ENCODE peak calls at places on chromosomes 13 and 19, in nine cellular contexts. A is CD4-positive, alpha-beta T cell; Z is stomach; F is transverse colon; X is lower leg skin; S is WTC11; L is heart left ventricle; J is AG09319; K is suprapubic skin. N is an unnamed sample.

GRCh38 chr19:18478545-18479311 is 40.8 kb upstream of the ISYNA1 start:
- DNase-seq in A (peak), Z (peak), F (peak), X (peak), S (no peak), L (peak), J (peak), K (peak), N (peak)

GRCh38 chr13:60572855-60573254 is 175.8 kb downstream of the TDRD3 start:
- DNase-seq in A (no peak), Z (no peak), F (no peak), X (no peak), S (no peak), L (no peak), J (no peak), K (no peak), N (no peak)

GRCh38 chr13:51557875-51558604 is 26.2 kb upstream of the WDFY2 start:
- DNase-seq in A (no peak), Z (no peak), F (no peak), X (peak), S (no peak), L (no peak), J (peak), K (no peak), N (peak)

GRCh38 chr13:30832845-30833332 is 73.2 kb upstream of the MEDAG start:
- DNase-seq in A (peak), Z (peak), F (peak), X (peak), S (peak), L (peak), J (no peak), K (no peak), N (no peak)

GRCh38 chr13:50386527-50387123 is 371.4 kb downstream of the KCNRG start:
- DNase-seq in A (no peak), Z (no peak), F (no peak), X (no peak), S (peak), L (no peak), J (no peak), K (no peak), N (no peak)

GRCh38 chr19:38831142-38831605 is 420 bp downstream of the ECH1 start:
- DNase-seq in A (peak), Z (peak), F (peak), X (no peak), S (peak), L (peak), J (peak), K (peak), N (peak)

GRCh38 chr13:51797664-51798488 is 6.1 kb downstream of the DHRS12 start:
- DNase-seq in A (peak), Z (peak), F (peak), X (no peak), S (peak), L (no peak), J (no peak), K (no peak), N (no peak)

GRCh38 chr19:5386841-5387240 is 46.2 kb upstream of the PTPRS start:
- DNase-seq in A (no peak), Z (no peak), F (no peak), X (no peak), S (no peak), L (no peak), J (no peak), K (no peak), N (no peak)

GRCh38 chr19:18470153-18470552 is 32.2 kb upstream of the ISYNA1 start:
- DNase-seq in A (peak), Z (no peak), F (no peak), X (no peak), S (peak), L (no peak), J (no peak), K (no peak), N (no peak)

GRCh38 chr13:62779146-62779545 is 1363.5 kb upstream of the PCDH20 start:
- DNase-seq in A (no peak), Z (no peak), F (no peak), X (no peak), S (peak), L (no peak), J (no peak), K (no peak), N (no peak)

GRCh38 chr13:100541882-100542545 is 46.6 kb downstream of the GGACT start:
- DNase-seq in A (no peak), Z (no peak), F (no peak), X (no peak), S (no peak), L (no peak), J (no peak), K (no peak), N (no peak)

GRCh38 chr13:71067164-71067815 is 799.7 kb downstream of the DACH1 start:
- DNase-seq in A (no peak), Z (no peak), F (no peak), X (no peak), S (no peak), L (no peak), J (no peak), K (no peak), N (no peak)

GRCh38 chr13:33069365-33069764 is 53.1 kb downstream of the KL start:
- DNase-seq in A (no peak), Z (no peak), F (no peak), X (no peak), S (no peak), L (no peak), J (no peak), K (no peak), N (no peak)

GRCh38 chr13:106851251-106851650 is 283.3 kb upstream of the ARGLU1 start:
- DNase-seq in A (no peak), Z (no peak), F (no peak), X (no peak), S (no peak), L (no peak), J (no peak), K (no peak), N (no peak)

GRCh38 chr19:8361921-8362793 is 1.8 kb upstream of the ANGPTL4 start:
- DNase-seq in A (no peak), Z (peak), F (peak), X (peak), S (no peak), L (peak), J (peak), K (peak), N (peak)

GRCh38 chr19:33248954-33249613 is 23.4 kb upstream of the SLC7A10 start:
- DNase-seq in A (no peak), Z (peak), F (no peak), X (no peak), S (no peak), L (peak), J (no peak), K (no peak), N (no peak)

GRCh38 chr13:27338816-27339215 is 68.2 kb downstream of the RASL11A start:
- DNase-seq in A (no peak), Z (no peak), F (no peak), X (no peak), S (peak), L (no peak), J (no peak), K (no peak), N (no peak)

GRCh38 chr13:27336005-27336673 is 65.5 kb downstream of the RASL11A start:
- DNase-seq in A (no peak), Z (no peak), F (no peak), X (no peak), S (no peak), L (no peak), J (no peak), K (no peak), N (no peak)

GRCh38 chr13:27341616-27342015 is 71.0 kb downstream of the RASL11A start:
- DNase-seq in A (no peak), Z (no peak), F (no peak), X (no peak), S (no peak), L (no peak), J (no peak), K (no peak), N (no peak)

GRCh38 chr13:27338207-27338606 is 67.6 kb downstream of the RASL11A start:
- DNase-seq in A (no peak), Z (no peak), F (no peak), X (no peak), S (no peak), L (no peak), J (no peak), K (no peak), N (no peak)

GRCh38 chr13:27339299-27339698 is 68.7 kb downstream of the RASL11A start:
- DNase-seq in A (peak), Z (peak), F (peak), X (no peak), S (peak), L (no peak), J (no peak), K (no peak), N (no peak)
- TF ChIP-seq CTCF in A (peak), Z (no peak), F (no peak), X (no peak), S (peak), L (peak), J (peak), K (no peak), N (peak)

DNA sequence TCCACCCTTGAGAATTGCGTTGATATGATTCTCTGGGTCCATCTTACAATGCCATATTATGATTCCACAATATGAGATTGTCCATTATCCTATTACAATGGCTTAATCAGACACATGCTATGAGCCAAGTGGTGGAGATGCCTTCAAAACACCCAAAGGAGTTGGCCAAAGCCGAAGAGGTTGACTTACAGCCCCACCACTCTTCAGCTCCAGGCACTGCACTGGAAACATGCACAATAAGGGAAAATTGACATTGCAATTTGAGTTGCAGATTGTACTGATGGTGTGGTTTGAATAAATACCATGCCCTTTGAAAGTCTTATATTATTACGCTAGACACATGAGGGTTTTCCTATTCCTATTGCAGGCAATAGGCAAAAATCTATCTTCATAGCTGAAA is 75.4 kb upstream of the TNFSF11 start:
- DNase-seq in A (no peak), Z (no peak), F (no peak), X (no peak), S (no peak), L (no peak), J (no peak), K (no peak), N (no peak)
- TF ChIP-seq CTCF in A (no peak), Z (no peak), F (no peak), X (no peak), S (no peak), L (no peak), J (no peak), K (no peak), N (no peak)

GRCh38 chr19:49497047-49497789 is 984 bp downstream of the RPS11 start:
- DNase-seq in A (peak), Z (peak), F (peak), X (peak), S (peak), L (no peak), J (no peak), K (peak), N (no peak)

GRCh38 chr19:49498475-49498874 is 2.2 kb downstream of the RPS11 start:
- DNase-seq in A (no peak), Z (no peak), F (no peak), X (no peak), S (no peak), L (no peak), J (no peak), K (no peak), N (no peak)

GRCh38 chr19:49497790-49498106 is 1.5 kb downstream of the RPS11 start:
- DNase-seq in A (no peak), Z (no peak), F (no peak), X (no peak), S (no peak), L (no peak), J (no peak), K (no peak), N (no peak)

GRCh38 chr19:49499030-49499670 is 2.9 kb downstream of the RPS11 start:
- DNase-seq in A (no peak), Z (no peak), F (no peak), X (no peak), S (no peak), L (no peak), J (no peak), K (no peak), N (no peak)

GRCh38 chr19:49496574-49497008 is 357 bp downstream of the RPS11 start:
- DNase-seq in A (no peak), Z (no peak), F (no peak), X (no peak), S (no peak), L (no peak), J (no peak), K (no peak), N (no peak)
- TF ChIP-seq CTCF in A (no peak), Z (no peak), F (no peak), X (no peak), S (no peak), L (no peak), J (no peak), K (no peak), N (no peak)

GRCh38 chr13:81872581-81872980 is 1531.7 kb upstream of the SPRY2 start:
- DNase-seq in A (no peak), Z (no peak), F (no peak), X (no peak), S (no peak), L (no peak), J (no peak), K (no peak), N (no peak)
- TF ChIP-seq CTCF in A (no peak), Z (no peak), F (no peak), X (no peak), S (no peak), L (no peak), J (no peak), K (no peak), N (peak)

GRCh38 chr19:20558011-20558410 is 7.6 kb downstream of the ZNF737 start:
- DNase-seq in A (no peak), Z (no peak), F (no peak), X (no peak), S (peak), L (no peak), J (no peak), K (no peak), N (no peak)
- TF ChIP-seq CTCF in A (no peak), Z (no peak), F (no peak), X (no peak), S (peak), L (peak), J (no peak), K (no peak), N (no peak)

GRCh38 chr13:22271963-22272362 is 601.1 kb downstream of the FGF9 start:
- DNase-seq in A (no peak), Z (no peak), F (no peak), X (no peak), S (no peak), L (no peak), J (no peak), K (no peak), N (no peak)

GRCh38 chr13:22270881-22271280 is 600.0 kb downstream of the FGF9 start:
- DNase-seq in A (no peak), Z (no peak), F (no peak), X (no peak), S (no peak), L (no peak), J (no peak), K (no peak), N (no peak)

GRCh38 chr13:22278336-22278929 is 607.6 kb downstream of the FGF9 start:
- DNase-seq in A (peak), Z (peak), F (peak), X (no peak), S (peak), L (no peak), J (no peak), K (no peak), N (no peak)

DNA sequence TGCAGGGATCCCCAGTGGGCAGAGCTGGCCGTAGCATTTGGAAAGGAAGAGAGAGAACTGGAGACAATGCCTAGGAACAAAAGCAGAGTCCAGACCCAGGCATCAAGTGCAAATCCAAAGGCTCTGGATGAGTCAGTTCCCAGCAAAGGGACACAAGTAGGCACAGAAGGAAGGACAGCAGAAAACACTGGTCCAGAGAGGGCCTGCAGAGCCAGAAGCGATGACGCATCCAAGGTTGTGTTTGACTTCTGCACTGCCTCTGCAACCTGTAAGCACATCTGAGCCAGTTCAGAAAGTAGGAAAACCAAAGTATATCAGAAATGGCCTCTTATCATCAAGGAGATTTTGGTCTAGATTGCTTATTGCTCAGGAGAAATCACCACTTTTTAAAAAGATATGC is 604.5 kb downstream of the FGF9 start:
- DNase-seq in A (no peak), Z (no peak), F (no peak), X (no peak), S (no peak), L (no peak), J (no peak), K (no peak), N (no peak)
- TF ChIP-seq CTCF in A (no peak), Z (no peak), F (no peak), X (no peak), S (no peak), L (no peak), J (no peak), K (no peak), N (no peak)

DNA sequence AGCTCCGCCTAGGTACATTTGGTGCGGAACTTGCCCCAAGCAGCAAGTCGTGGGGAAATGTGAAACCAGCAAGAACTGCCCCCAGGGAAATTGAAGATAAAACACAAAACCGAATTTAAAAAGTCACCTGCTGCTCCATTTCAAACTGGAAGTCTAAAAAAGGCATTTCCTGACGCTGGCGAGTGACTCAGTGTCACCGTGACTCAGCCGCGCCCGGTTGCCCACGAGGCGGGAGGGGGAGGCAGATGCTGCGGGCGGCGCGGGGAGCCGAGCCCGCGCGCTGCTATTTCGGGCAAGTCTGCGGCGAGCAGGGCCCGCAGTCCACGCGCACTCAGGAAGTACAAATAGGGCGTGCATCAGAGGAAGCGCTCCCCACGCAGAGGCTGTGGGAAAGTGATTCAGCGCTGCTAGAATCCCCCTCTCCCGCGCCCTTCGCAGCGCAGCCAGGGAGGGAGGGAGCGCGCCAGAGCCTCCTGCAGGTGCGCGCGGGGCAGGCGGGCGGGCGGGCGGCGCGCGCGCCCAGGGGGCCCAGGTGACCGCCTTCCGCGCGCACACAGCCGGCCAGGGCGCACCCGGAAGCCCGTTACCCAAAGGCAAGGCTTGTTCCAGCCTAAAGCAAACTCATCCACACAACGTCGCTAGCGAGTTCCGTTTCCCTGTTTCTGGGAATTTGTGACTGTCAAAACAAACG is 168.8 kb downstream of the COL4A1 start:
- DNase-seq in A (peak), Z (peak), F (peak), X (peak), S (peak), L (peak), J (no peak), K (no peak), N (peak)
- TF ChIP-seq CTCF in A (no peak), Z (no peak), F (no peak), X (no peak), S (no peak), L (no peak), J (peak), K (no peak), N (peak)

N was measured in epithelial cell of proximal tubule.